ENCODE peak calls at places on chromosomes 16 and 17, in six cellular contexts. H is HepG2, U is endothelial cell of umbilical vein, R is K562, Z is A549, X is GM12878. V is an unnamed sample.

GRCh38 chr17:76714822-76715461 is 4.2 kb upstream of the MXRA7 start:
- DNase-seq in H (no peak), U (peak; percentile 57), R (peak; percentile 79), Z (peak; percentile 57), X (no peak), V (peak; percentile 58)

GRCh38 chr16:52117171-52117570 is 429.8 kb downstream of the TOX3 start:
- DNase-seq in H (no peak), U (no peak), R (no peak), Z (no peak), X (no peak), V (no peak)

GRCh38 chr16:28149016-28149888 is 62.5 kb downstream of the XPO6 start:
- DNase-seq in H (no peak), U (no peak), R (no peak), Z (no peak), X (no peak), V (peak; percentile 38)

GRCh38 chr17:62219500-62219899 is 154.4 kb upstream of the MED13 start:
- DNase-seq in H (no peak), U (no peak), R (no peak), Z (no peak), X (no peak), V (no peak)

GRCh38 chr16:61858996-61859395 is 177.2 kb downstream of the CDH8 start:
- DNase-seq in H (no peak), U (no peak), R (no peak), Z (peak; percentile 2), X (no peak), V (no peak)

GRCh38 chr16:16131204-16131603 is 92.1 kb downstream of the ABCC6 start:
- DNase-seq in H (no peak), U (no peak), R (no peak), Z (no peak), X (no peak), V (no peak)

GRCh38 chr16:21650517-21650916 is 1.9 kb downstream of the IGSF6 start:
- DNase-seq in H (no peak), U (no peak), R (no peak), Z (no peak), X (no peak), V (peak; percentile 89)

GRCh38 chr17:4625181-4625601 is 16.3 kb downstream of the ALOX15 start:
- DNase-seq in H (no peak), U (no peak), R (no peak), Z (no peak), X (no peak), V (no peak)

GRCh38 chr16:73154063-73154870 is 106.3 kb upstream of the ZFHX3 start:
- DNase-seq in H (no peak), U (peak; percentile 87), R (no peak), Z (no peak), X (no peak), V (peak; percentile 99)

GRCh38 chr16:23597003-23597756 is 1.1 kb upstream of the NDUFAB1 start:
- DNase-seq in H (peak; percentile 71), U (peak; percentile 21), R (peak; percentile 90), Z (peak; percentile 67), X (no peak), V (peak; percentile 76)

GRCh38 chr17:77011173-77012011 is 129.4 kb upstream of the SEC14L1 start:
- DNase-seq in H (peak; percentile 53), U (peak; percentile 53), R (peak; percentile 69), Z (peak; percentile 65), X (no peak), V (peak; percentile 62)

GRCh38 chr17:65359016-65359415 is 202.4 kb downstream of the AXIN2 start:
- DNase-seq in H (no peak), U (peak; percentile 66), R (no peak), Z (no peak), X (no peak), V (no peak)

GRCh38 chr17:72906306-72906705 is 186.2 kb downstream of the SLC39A11 start:
- DNase-seq in H (no peak), U (no peak), R (no peak), Z (no peak), X (no peak), V (no peak)

GRCh38 chr17:9880582-9880999 is 24.5 kb downstream of the RCVRN start:
- DNase-seq in H (no peak), U (no peak), R (no peak), Z (peak; percentile 80), X (peak; percentile 1), V (peak; percentile 76)

GRCh38 chr16:47612711-47613110 is 151.6 kb downstream of the PHKB start:
- DNase-seq in H (no peak), U (no peak), R (no peak), Z (no peak), X (no peak), V (no peak)

GRCh38 chr17:3049705-3050295 is 13.6 kb downstream of the OR1D5 start:
- DNase-seq in H (no peak), U (no peak), R (no peak), Z (no peak), X (no peak), V (peak; percentile 30)

GRCh38 chr17:81547614-81547982 is 4.6 kb downstream of the FAAP100 start:
- DNase-seq in H (no peak), U (no peak), R (no peak), Z (no peak), X (no peak), V (no peak)
- TF ChIP-seq MYC in H (no peak), U (no peak), R (no peak), Z (no peak), X (no peak), V (no peak)

GRCh38 chr17:67449885-67450755 is 73.0 kb downstream of the PITPNC1 start:
- DNase-seq in H (no peak), U (no peak), R (no peak), Z (no peak), X (no peak), V (no peak)

GRCh38 chr17:67449065-67449464 is 72.0 kb downstream of the PITPNC1 start:
- DNase-seq in H (no peak), U (peak; percentile 44), R (no peak), Z (no peak), X (no peak), V (no peak)

GRCh38 chr17:67456103-67456502 is 79.0 kb downstream of the PITPNC1 start:
- DNase-seq in H (no peak), U (no peak), R (no peak), Z (no peak), X (no peak), V (no peak)

GRCh38 chr17:67456889-67457288 is 79.8 kb downstream of the PITPNC1 start:
- DNase-seq in H (no peak), U (no peak), R (no peak), Z (no peak), X (no peak), V (no peak)

GRCh38 chr17:67452681-67453554 is 75.8 kb downstream of the PITPNC1 start:
- DNase-seq in H (no peak), U (no peak), R (no peak), Z (no peak), X (peak; percentile 42), V (no peak)
- TF ChIP-seq MYC in H (no peak), U (no peak), R (no peak), Z (no peak), X (no peak), V (no peak)

GRCh38 chr17:66995944-66996343 is 31.4 kb downstream of the CACNG4 start:
- DNase-seq in H (no peak), U (no peak), R (no peak), Z (no peak), X (no peak), V (no peak)

GRCh38 chr17:66992911-66993310 is 28.4 kb downstream of the CACNG4 start:
- DNase-seq in H (no peak), U (no peak), R (no peak), Z (no peak), X (no peak), V (no peak)

GRCh38 chr17:66990047-66990446 is 25.5 kb downstream of the CACNG4 start:
- DNase-seq in H (no peak), U (no peak), R (no peak), Z (no peak), X (no peak), V (no peak)

GRCh38 chr17:66996926-66997325 is 32.4 kb downstream of the CACNG4 start:
- DNase-seq in H (no peak), U (no peak), R (no peak), Z (no peak), X (no peak), V (no peak)

GRCh38 chr17:66994943-66995535 is 30.5 kb downstream of the CACNG4 start:
- DNase-seq in H (no peak), U (no peak), R (no peak), Z (no peak), X (no peak), V (no peak)
- TF ChIP-seq MYC in H (no peak), U (no peak), R (no peak), Z (no peak), X (no peak), V (no peak)

GRCh38 chr16:20002936-20003335 is 70.8 kb downstream of the GPR139 start:
- DNase-seq in H (no peak), U (no peak), R (no peak), Z (no peak), X (no peak), V (no peak)

GRCh38 chr16:19997264-19997663 is 76.4 kb downstream of the GPR139 start:
- DNase-seq in H (no peak), U (no peak), R (no peak), Z (no peak), X (no peak), V (no peak)

GRCh38 chr16:19997734-19998133 is 76.0 kb downstream of the GPR139 start:
- DNase-seq in H (no peak), U (no peak), R (no peak), Z (no peak), X (no peak), V (no peak)

GRCh38 chr16:20004931-20005330 is 68.8 kb downstream of the GPR139 start:
- DNase-seq in H (peak; percentile 14), U (no peak), R (no peak), Z (no peak), X (no peak), V (no peak)

DNA sequence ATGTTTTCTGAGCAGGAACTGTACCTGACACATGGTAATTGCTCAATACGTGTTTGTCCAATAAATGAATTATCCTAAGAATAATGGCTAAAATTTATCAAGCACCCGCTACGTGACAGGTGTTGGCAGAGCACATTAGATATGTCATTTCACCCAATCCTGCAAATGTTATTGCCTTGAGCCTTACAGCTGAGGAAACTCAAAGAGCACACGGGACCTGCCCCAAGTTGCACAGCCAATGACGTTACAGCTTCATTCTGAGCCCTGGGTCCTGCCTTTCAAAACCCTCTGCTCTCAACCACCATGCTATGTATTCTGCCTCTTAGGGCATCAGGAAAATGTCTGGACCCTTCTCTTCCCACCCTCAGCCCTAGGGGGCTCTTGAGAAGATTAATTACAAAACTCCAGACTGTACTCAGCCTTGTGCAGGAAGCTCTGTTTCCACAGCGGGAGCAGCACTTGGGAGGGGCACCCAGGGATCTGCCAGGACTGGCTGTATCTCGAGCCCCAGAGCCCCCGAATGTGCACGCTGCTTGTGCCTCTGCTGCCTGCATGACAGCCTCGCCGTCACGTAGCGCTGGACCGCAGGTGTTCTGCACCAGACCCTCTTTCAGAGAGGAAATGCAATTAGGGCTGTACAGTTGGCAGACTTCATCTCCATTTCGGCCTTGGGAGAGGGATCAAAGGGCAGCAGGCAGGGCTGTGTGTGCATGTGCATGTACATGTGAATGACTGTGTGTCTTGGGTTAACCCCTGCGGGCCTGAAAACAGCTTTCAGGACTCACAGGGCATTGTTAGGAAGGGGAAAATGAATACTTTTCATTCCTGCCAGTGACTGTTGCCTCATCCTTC is 71.6 kb downstream of the GPR139 start:
- DNase-seq in H (peak; percentile 44), U (no peak), R (no peak), Z (no peak), X (no peak), V (no peak)
- TF ChIP-seq MYC in H (peak; percentile 61), U (no peak), R (no peak), Z (no peak), X (no peak), V (no peak)

V was measured in NB4.